ENCODE peak calls at places on chromosome 12, in seven cellular contexts. K is vagina, L is esophagus squamous epithelium, B is stomach, G is adrenal gland, V is right lobe of liver, E is transverse colon. Q is an unnamed sample.

GRCh38 chr12:123057505-123058265 is 77.2 kb downstream of the ARL6IP4 start:
- DNase-seq in K (no peak), L (no peak), B (no peak), G (no peak), V (no peak), E (no peak), Q (no peak)

GRCh38 chr12:75641031-75641780 is 129.8 kb upstream of the KRR1 start:
- DNase-seq in K (no peak), L (no peak), B (no peak), G (no peak), V (no peak), E (peak), Q (no peak)

GRCh38 chr12:130489293-130489692 is 151.6 kb downstream of the PIWIL1 start:
- DNase-seq in K (no peak), L (no peak), B (no peak), G (no peak), V (no peak), E (no peak), Q (no peak)

GRCh38 chr12:116659771-116660481 is 77.9 kb downstream of the SPRING1 start:
- DNase-seq in K (no peak), L (no peak), B (peak), G (peak), V (no peak), E (no peak), Q (no peak)

GRCh38 chr12:111034911-111035577 is 114.7 kb upstream of the MYL2 start:
- DNase-seq in K (no peak), L (no peak), B (no peak), G (no peak), V (no peak), E (no peak), Q (no peak)

GRCh38 chr12:122051231-122051876 is 27.2 kb upstream of the MLXIP start:
- DNase-seq in K (no peak), L (no peak), B (no peak), G (peak), V (peak), E (no peak), Q (no peak)

GRCh38 chr12:94134226-94134795 is 14.1 kb upstream of the PLXNC1 start:
- DNase-seq in K (no peak), L (no peak), B (no peak), G (no peak), V (no peak), E (no peak), Q (peak)

GRCh38 chr12:51592034-51592705 is 1.1 kb downstream of the SCN8A start:
- DNase-seq in K (no peak), L (no peak), B (no peak), G (no peak), V (no peak), E (no peak), Q (no peak)

GRCh38 chr12:101967506-101967905 is 90.1 kb downstream of the DRAM1 start:
- DNase-seq in K (no peak), L (no peak), B (no peak), G (no peak), V (no peak), E (no peak), Q (no peak)

GRCh38 chr12:607541-608001 is 55.7 kb downstream of the NINJ2 start:
- DNase-seq in K (no peak), L (no peak), B (peak), G (peak), V (peak), E (no peak), Q (no peak)

GRCh38 chr12:2803635-2804380 is 8.7 kb upstream of the ITFG2 start:
- DNase-seq in K (no peak), L (no peak), B (no peak), G (no peak), V (no peak), E (no peak), Q (no peak)

GRCh38 chr12:89880695-89881350 is 172.2 kb upstream of the ATP2B1 start:
- DNase-seq in K (no peak), L (peak), B (no peak), G (no peak), V (no peak), E (peak), Q (no peak)

GRCh38 chr12:106446429-106447092 is 89.0 kb downstream of the POLR3B start:
- DNase-seq in K (no peak), L (no peak), B (no peak), G (no peak), V (no peak), E (no peak), Q (no peak)

GRCh38 chr12:115012861-115013667 is 329.1 kb upstream of the TBX3 start:
- DNase-seq in K (no peak), L (no peak), B (no peak), G (no peak), V (no peak), E (no peak), Q (no peak)

GRCh38 chr12:14384783-14385638 is 19.5 kb downstream of the ATF7IP start:
- DNase-seq in K (no peak), L (no peak), B (peak), G (peak), V (peak), E (peak), Q (no peak)

GRCh38 chr12:129312048-129312447 is 458.8 kb downstream of the GLT1D1 start:
- DNase-seq in K (no peak), L (no peak), B (no peak), G (no peak), V (no peak), E (no peak), Q (no peak)

GRCh38 chr12:19572920-19573558 is 133.7 kb downstream of the AEBP2 start:
- DNase-seq in K (no peak), L (no peak), B (no peak), G (no peak), V (no peak), E (peak), Q (no peak)

GRCh38 chr12:105257321-105257728 is 21.4 kb upstream of the APPL2 start:
- DNase-seq in K (no peak), L (no peak), B (no peak), G (peak), V (no peak), E (no peak), Q (no peak)

GRCh38 chr12:82527165-82527780 is 159.4 kb upstream of the TMTC2 start:
- DNase-seq in K (no peak), L (no peak), B (no peak), G (peak), V (no peak), E (peak), Q (peak)

GRCh38 chr12:52212701-52213540 is 20.1 kb upstream of the KRT7 start:
- DNase-seq in K (no peak), L (no peak), B (no peak), G (peak), V (no peak), E (no peak), Q (peak)

GRCh38 chr12:58254463-58254862 is 313.1 kb downstream of the ATP23 start:
- DNase-seq in K (no peak), L (no peak), B (no peak), G (no peak), V (no peak), E (no peak), Q (no peak)

GRCh38 chr12:90017316-90017715 is 308.7 kb upstream of the ATP2B1 start:
- DNase-seq in K (no peak), L (no peak), B (no peak), G (no peak), V (no peak), E (no peak), Q (no peak)

GRCh38 chr12:52243774-52244614 is 11.0 kb downstream of the KRT7 start:
- DNase-seq in K (no peak), L (peak), B (peak), G (peak), V (no peak), E (peak), Q (peak)

GRCh38 chr12:101490286-101490920 is 15.3 kb downstream of the SPIC start:
- DNase-seq in K (no peak), L (no peak), B (peak), G (no peak), V (no peak), E (peak), Q (no peak)

GRCh38 chr12:85179680-85180300 is 100.2 kb upstream of the ALX1 start:
- DNase-seq in K (no peak), L (no peak), B (no peak), G (no peak), V (no peak), E (no peak), Q (no peak)

GRCh38 chr12:3681595-3681921 is 71.4 kb downstream of the CRACR2A start:
- DNase-seq in K (no peak), L (no peak), B (no peak), G (no peak), V (no peak), E (no peak), Q (no peak)

GRCh38 chr12:56874821-56875220 is 59.4 kb downstream of the SDR9C7 start:
- DNase-seq in K (no peak), L (no peak), B (no peak), G (no peak), V (no peak), E (no peak), Q (no peak)

GRCh38 chr12:6390084-6390799 is 6.3 kb downstream of the LTBR start:
- DNase-seq in K (no peak), L (no peak), B (no peak), G (no peak), V (no peak), E (peak), Q (no peak)

DNA sequence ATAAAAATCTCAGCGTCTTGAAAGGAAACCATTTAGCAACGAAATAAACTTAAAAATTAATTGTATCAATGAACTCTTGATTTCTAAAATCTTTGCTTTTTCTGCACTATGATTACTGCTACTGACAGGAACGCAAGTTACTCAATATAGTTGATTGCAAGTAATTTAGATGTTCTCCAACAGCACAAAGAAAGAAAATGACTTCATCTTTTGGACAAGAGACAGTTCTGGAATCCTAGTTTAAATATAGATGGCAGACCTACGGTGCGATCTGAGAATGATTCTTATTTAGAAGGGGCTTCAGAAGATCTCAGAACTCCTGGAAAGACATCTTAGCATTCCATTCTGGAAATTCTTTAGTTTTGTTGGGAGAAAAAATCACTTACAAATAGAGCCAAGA is 1.4 kb upstream of the SUDS3 start:
- DNase-seq in K (no peak), L (no peak), B (no peak), G (no peak), V (no peak), E (no peak), Q (no peak)
- H3K4me3 ChIP-seq in K (peak), L (no peak), B (no peak), G (no peak), V (no peak), E (no peak), Q (no peak)

DNA sequence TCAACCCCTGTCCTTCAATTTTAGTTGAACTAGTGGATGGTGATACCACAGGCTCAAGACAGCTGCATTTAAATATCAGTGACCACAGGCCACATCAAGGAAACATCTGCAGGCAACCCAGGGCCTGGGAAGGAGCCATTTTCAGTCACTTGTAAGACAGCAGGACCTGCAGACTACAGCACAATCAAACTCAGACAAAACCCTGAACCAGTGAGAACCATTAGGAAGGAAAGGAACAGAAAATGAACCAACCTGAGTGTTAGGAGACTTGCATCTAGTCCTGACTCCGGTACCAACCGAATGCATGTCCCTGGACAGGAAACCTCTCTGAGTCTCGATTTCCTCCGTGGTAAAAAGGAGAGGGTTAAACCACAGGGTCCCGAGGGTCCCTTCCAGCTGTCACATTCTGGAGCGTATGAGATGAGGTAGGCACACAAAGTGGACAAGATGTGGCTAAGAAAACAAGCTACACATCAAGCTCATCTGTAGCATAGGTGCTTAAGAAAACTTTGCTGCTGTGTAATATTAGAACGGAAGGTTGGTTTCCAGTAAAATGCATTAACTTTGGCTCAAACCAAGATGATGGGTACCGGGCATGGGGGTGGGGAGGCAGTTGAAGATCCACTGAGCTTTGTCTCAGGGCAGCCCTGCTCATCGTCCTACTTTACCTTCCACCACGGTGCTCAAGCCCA is 1.6 kb upstream of the CDKN1B start:
- DNase-seq in K (no peak), L (no peak), B (no peak), G (no peak), V (no peak), E (peak), Q (peak)
- TF ChIP-seq POLR2A in K (no peak), L (no peak), B (no peak), G (no peak), V (no peak), E (peak), Q (no peak)

GRCh38 chr12:63400746-63401145 is 249.7 kb upstream of the AVPR1A start:
- DNase-seq in K (no peak), L (no peak), B (no peak), G (no peak), V (no peak), E (no peak), Q (no peak)
- H3K4me3 ChIP-seq in K (no peak), L (no peak), B (no peak), G (no peak), V (no peak), E (no peak), Q (no peak)

GRCh38 chr12:68842123-68842522 is 34.1 kb downstream of the MDM2 start:
- DNase-seq in K (no peak), L (no peak), B (no peak), G (no peak), V (no peak), E (no peak), Q (no peak)

GRCh38 chr12:68844318-68844745 is 36.4 kb downstream of the MDM2 start:
- DNase-seq in K (no peak), L (no peak), B (no peak), G (no peak), V (no peak), E (no peak), Q (no peak)

GRCh38 chr12:68842784-68843567 is 35.0 kb downstream of the MDM2 start:
- DNase-seq in K (no peak), L (no peak), B (no peak), G (no peak), V (no peak), E (no peak), Q (no peak)

GRCh38 chr12:68839183-68840147 is 31.5 kb downstream of the MDM2 start:
- DNase-seq in K (no peak), L (no peak), B (no peak), G (no peak), V (no peak), E (no peak), Q (no peak)

GRCh38 chr12:68841717-68842116 is 33.7 kb downstream of the MDM2 start:
- DNase-seq in K (no peak), L (no peak), B (no peak), G (no peak), V (no peak), E (no peak), Q (no peak)
- TF ChIP-seq POLR2A in K (no peak), L (no peak), B (no peak), G (no peak), V (no peak), E (no peak), Q (no peak)

DNA sequence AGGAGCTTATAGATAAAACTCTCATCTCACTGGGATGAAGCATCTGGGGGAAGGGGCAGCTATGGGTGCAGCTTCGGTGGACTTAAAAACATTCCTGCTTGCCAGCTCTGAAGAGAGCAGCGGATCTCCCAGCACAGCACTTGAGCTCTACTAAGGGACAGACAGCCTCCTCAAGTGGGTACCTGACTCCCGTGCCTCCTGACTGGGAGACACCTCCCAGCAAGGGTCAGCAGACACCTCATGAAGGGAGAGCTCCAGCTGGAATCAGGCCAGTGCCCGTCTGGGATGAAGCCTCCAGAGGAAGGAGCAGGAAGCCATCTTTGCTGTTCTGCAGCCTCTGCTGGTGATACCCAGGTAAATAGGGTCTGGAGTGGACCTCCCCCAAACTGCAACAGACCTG is 345.2 kb upstream of the SYT1 start:
- DNase-seq in K (no peak), L (no peak), B (no peak), G (no peak), V (no peak), E (no peak), Q (no peak)
- H3K4me3 ChIP-seq in K (no peak), L (no peak), B (no peak), G (no peak), V (no peak), E (no peak), Q (no peak)

GRCh38 chr12:30825341-30825740 is 70.6 kb upstream of the CAPRIN2 start:
- DNase-seq in K (no peak), L (no peak), B (no peak), G (no peak), V (no peak), E (no peak), Q (no peak)

GRCh38 chr12:30822385-30823139 is 67.8 kb upstream of the CAPRIN2 start:
- DNase-seq in K (peak), L (no peak), B (peak), G (peak), V (peak), E (peak), Q (peak)

GRCh38 chr12:30823764-30824163 is 69.0 kb upstream of the CAPRIN2 start:
- DNase-seq in K (peak), L (no peak), B (no peak), G (no peak), V (no peak), E (no peak), Q (no peak)

GRCh38 chr12:30823140-30823669 is 68.5 kb upstream of the CAPRIN2 start:
- DNase-seq in K (peak), L (no peak), B (peak), G (peak), V (peak), E (peak), Q (peak)

GRCh38 chr12:30824311-30824710 is 69.6 kb upstream of the CAPRIN2 start:
- DNase-seq in K (no peak), L (no peak), B (no peak), G (no peak), V (no peak), E (no peak), Q (no peak)
- TF ChIP-seq POLR2A in K (no peak), L (no peak), B (no peak), G (no peak), V (no peak), E (no peak), Q (no peak)

GRCh38 chr12:59904874-59905521 is 309.2 kb downstream of the SLC16A7 start:
- DNase-seq in K (no peak), L (no peak), B (no peak), G (no peak), V (no peak), E (no peak), Q (no peak)
- H3K4me3 ChIP-seq in K (no peak), L (no peak), B (no peak), G (no peak), V (no peak), E (no peak), Q (no peak)